ENCODE peak calls at places on chromosomes 4 and X, in ten cellular contexts. Y is cardiac muscle cell, U is GM12865, V is body of pancreas, K is heart right ventricle, E is fibroblast of the aortic adventitia, R is heart left ventricle, I is foreskin fibroblast, Q is AG10803, P is HepG2. M is an unnamed sample.

GRCh38 chr4:159002950-159003349 is 99.9 kb upstream of the RAPGEF2 start:
- DNase-seq in Y (peak; percentile 77), U (no peak), V (no peak), K (no peak), E (peak; percentile 66), R (no peak), I (peak; percentile 73), Q (peak; percentile 32), P (no peak), M (no peak)

GRCh38 chrX:44953734-44954502 is 80.9 kb downstream of the KDM6A start:
- DNase-seq in Y (no peak), U (no peak), V (no peak), K (no peak), E (no peak), R (no peak), I (no peak), Q (no peak), P (no peak), M (no peak)

GRCh38 chrX:39855748-39856129 is 242.0 kb downstream of the BCOR start:
- DNase-seq in Y (peak; percentile 26), U (peak; percentile 92), V (no peak), K (no peak), E (peak; percentile 15), R (no peak), I (no peak), Q (no peak), P (no peak), M (no peak)

GRCh38 chr4:101282076-101282844 is 65.1 kb downstream of the PPP3CA start:
- DNase-seq in Y (no peak), U (no peak), V (no peak), K (no peak), E (no peak), R (no peak), I (no peak), Q (no peak), P (no peak), M (no peak)

GRCh38 chr4:173269280-173269679 is 64.9 kb downstream of the HMGB2 start:
- DNase-seq in Y (no peak), U (no peak), V (no peak), K (no peak), E (no peak), R (no peak), I (no peak), Q (no peak), P (no peak), M (peak; percentile 39)

GRCh38 chr4:172826346-172826745 is 342.3 kb upstream of the GALNT7 start:
- DNase-seq in Y (no peak), U (no peak), V (no peak), K (no peak), E (peak; percentile 3), R (no peak), I (no peak), Q (no peak), P (no peak), M (no peak)

GRCh38 chrX:38868941-38869378 is 67.7 kb downstream of the MID1IP1 start:
- DNase-seq in Y (peak; percentile 64), U (no peak), V (no peak), K (no peak), E (peak; percentile 62), R (no peak), I (peak; percentile 57), Q (peak; percentile 69), P (no peak), M (no peak)

GRCh38 chr4:148795156-148795864 is 353.1 kb upstream of the NR3C2 start:
- DNase-seq in Y (peak; percentile 85), U (no peak), V (peak; percentile 34), K (peak; percentile 7), E (peak; percentile 95), R (peak; percentile 59), I (no peak), Q (no peak), P (no peak), M (no peak)

GRCh38 chrX:136671006-136671610 is 23.1 kb downstream of the CD40LG start:
- DNase-seq in Y (no peak), U (peak; percentile 62), V (no peak), K (no peak), E (no peak), R (no peak), I (no peak), Q (no peak), P (no peak), M (no peak)

GRCh38 chrX:55127692-55128091 is 38.9 kb downstream of the PAGE2 start:
- DNase-seq in Y (peak; percentile 64), U (no peak), V (no peak), K (no peak), E (peak; percentile 32), R (no peak), I (no peak), Q (peak; percentile 9), P (no peak), M (no peak)

GRCh38 chr4:173930329-173930967 is 353.0 kb downstream of the FBXO8 start:
- DNase-seq in Y (no peak), U (no peak), V (no peak), K (no peak), E (no peak), R (no peak), I (no peak), Q (no peak), P (no peak), M (no peak)

GRCh38 chrX:118286066-118286758 is 59.7 kb upstream of the WDR44 start:
- DNase-seq in Y (peak; percentile 47), U (no peak), V (no peak), K (no peak), E (peak; percentile 35), R (no peak), I (no peak), Q (no peak), P (no peak), M (no peak)

GRCh38 chrX:85627363-85627762 is 247.9 kb upstream of the POF1B start:
- DNase-seq in Y (no peak), U (peak; percentile 1), V (no peak), K (no peak), E (peak; percentile 2), R (no peak), I (no peak), Q (no peak), P (no peak), M (no peak)
- TF ChIP-seq CTCF in Y (no peak), U (peak; percentile 39), V (no peak), K (peak; percentile 37), E (peak; percentile 39), R (no peak), I (peak; percentile 29), Q (peak; percentile 35), P (no peak), M (peak; percentile 28)

GRCh38 chr4:150579591-150580234 is 2.2 kb upstream of the MAB21L2 start:
- DNase-seq in Y (peak; percentile 46), U (no peak), V (no peak), K (peak; percentile 22), E (no peak), R (peak; percentile 64), I (peak; percentile 16), Q (peak; percentile 34), P (no peak), M (peak; percentile 40)
- H3K4me3 ChIP-seq in Y (peak overlapping the region; percentile 21), U (no peak overlapping the region), V (no peak overlapping the region), K (peak overlapping the region; percentile 23), E (peak overlapping the region; percentile 26), R (peak overlapping the region; percentile 25), I (peak overlapping the region; percentile 50), Q (peak overlapping the region; percentile 55), P (no peak overlapping the region), M (peak overlapping the region; percentile 63)

DNA sequence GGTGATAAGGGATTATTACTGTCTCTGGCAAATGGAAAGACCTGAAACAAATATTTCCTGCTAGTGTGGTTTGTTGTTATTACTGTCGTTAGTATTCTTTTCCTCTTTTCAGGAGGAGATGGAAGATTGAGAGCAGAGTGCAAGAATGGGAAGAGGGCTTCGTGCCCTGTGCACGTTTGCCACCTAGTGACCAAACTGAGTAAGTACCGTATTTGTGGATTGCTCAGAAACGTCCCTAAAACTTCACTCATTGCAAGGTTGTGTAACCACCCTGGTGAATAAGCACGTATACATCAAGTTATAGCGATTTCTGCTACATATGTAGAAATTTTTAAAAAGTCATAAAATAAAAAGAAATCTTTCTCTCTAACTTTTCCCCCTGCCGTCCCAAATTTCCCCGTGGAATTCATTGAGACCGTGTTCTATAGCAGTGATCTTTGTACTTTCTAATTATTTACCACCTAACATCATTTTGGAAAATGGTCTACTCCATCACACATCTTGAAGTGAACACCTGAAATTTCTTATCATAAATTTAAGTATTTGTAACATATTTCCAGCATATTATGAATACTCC is 24.3 kb downstream of the LINC00632 start:
- DNase-seq in Y (peak; percentile 68), U (peak; percentile 33), V (peak; percentile 23), K (no peak), E (peak; percentile 63), R (no peak), I (peak; percentile 15), Q (peak; percentile 40), P (peak; percentile 5), M (no peak)
- TF ChIP-seq CTCF in Y (peak; percentile 61), U (peak; percentile 58), V (peak; percentile 49), K (peak; percentile 83), E (peak; percentile 94), R (peak; percentile 52), I (peak; percentile 56), Q (peak; percentile 77), P (peak; percentile 74), M (peak; percentile 86)

GRCh38 chr4:184216436-184217004 is 1.2 kb downstream of the ENPP6 start:
- DNase-seq in Y (no peak), U (no peak), V (no peak), K (no peak), E (no peak), R (no peak), I (no peak), Q (no peak), P (no peak), M (no peak)

GRCh38 chr4:184215709-184216328 is 1.9 kb downstream of the ENPP6 start:
- DNase-seq in Y (no peak), U (no peak), V (no peak), K (no peak), E (no peak), R (no peak), I (no peak), Q (no peak), P (no peak), M (peak; percentile 61)

DNA sequence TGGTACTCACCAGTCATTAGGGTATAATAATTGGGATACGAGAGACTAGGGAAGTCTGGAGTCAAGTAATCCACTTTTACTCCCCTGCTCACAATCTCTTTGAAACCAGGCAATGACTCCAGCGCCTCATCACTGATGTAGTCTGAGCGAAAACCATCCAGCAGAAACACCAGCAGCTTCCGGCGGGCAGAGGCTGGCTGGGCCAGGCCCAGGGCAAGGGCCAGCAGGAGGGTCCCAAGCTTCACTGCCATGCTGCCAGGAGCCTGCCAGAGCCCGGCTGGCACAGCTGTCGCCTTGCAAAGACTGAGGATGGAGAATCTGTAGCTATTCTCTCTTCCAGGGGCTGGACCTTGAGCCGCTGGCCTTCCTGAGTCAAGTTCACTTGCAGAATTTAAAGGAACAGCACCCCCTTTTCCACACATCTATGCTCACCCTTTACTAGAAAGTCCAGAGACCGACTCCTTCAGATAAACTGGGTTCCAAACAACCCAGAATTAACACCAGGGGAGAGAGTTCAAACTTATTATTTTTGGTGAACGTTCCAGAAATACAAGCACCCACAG is at the start of gene ENPP6:
- DNase-seq in Y (no peak), U (no peak), V (no peak), K (no peak), E (no peak), R (no peak), I (no peak), Q (no peak), P (no peak), M (no peak)
- H3K4me3 ChIP-seq in Y (no peak within 1 kb of the TSS), U (no peak within 1 kb of the TSS), V (no peak within 1 kb of the TSS), K (no peak within 1 kb of the TSS), E (peak within 1 kb of the TSS; percentile 11), R (no peak within 1 kb of the TSS), I (no peak within 1 kb of the TSS), Q (no peak within 1 kb of the TSS), P (no peak within 1 kb of the TSS), M (peak within 1 kb of the TSS; percentile 61)